ENCODE peak calls at places on chromosomes 3 and 15, in five cellular contexts. Y, N, T, R and X are unnamed samples.

GRCh38 chr3:71724584-71725278 is 471 bp downstream of the EIF4E3 start:
- DNase-seq in R (no peak), N (peak; percentile 24), T (no peak), Y (no peak), X (no peak)

GRCh38 chr15:29677871-29678431 is 144.3 kb downstream of the TJP1 start:
- DNase-seq in R (no peak), T (peak; percentile 29), N (no peak), Y (no peak), X (no peak)

GRCh38 chr3:52136513-52136912 is 17.7 kb downstream of the POC1A start:
- DNase-seq in Y (no peak), R (no peak), T (no peak), N (no peak), X (no peak)

GRCh38 chr15:40010681-40011080 is 28.3 kb downstream of the SRP14 start:
- DNase-seq in R (peak; percentile 82), N (no peak), T (no peak), Y (no peak), X (no peak)

GRCh38 chr3:125358923-125359322 is 16.2 kb downstream of the ZNF148 start:
- DNase-seq in Y (no peak), T (no peak), R (no peak), N (no peak), X (no peak)

GRCh38 chr3:104606812-104607211 is 759.9 kb upstream of the ALCAM start:
- DNase-seq in R (no peak), N (no peak), T (no peak), Y (no peak), X (no peak)

GRCh38 chr3:148937477-148937876 is 53.9 kb upstream of the GYG1 start:
- DNase-seq in T (no peak), R (peak; percentile 11), Y (no peak), N (no peak), X (no peak)

GRCh38 chr3:100210777-100211145 is 50.0 kb upstream of the TBC1D23 start:
- DNase-seq in T (peak; percentile 56), Y (peak; percentile 43), N (no peak), R (peak; percentile 95), X (peak; percentile 11)

GRCh38 chr15:50128266-50128665 is 9.2 kb upstream of the ATP8B4 start:
- DNase-seq in Y (peak; percentile 34), T (peak; percentile 38), N (no peak), R (no peak), X (no peak)

GRCh38 chr3:119173325-119173724 is at the start of gene UPK1B:
- DNase-seq in R (no peak), N (no peak), Y (peak; percentile 82), T (peak; percentile 82), X (peak; percentile 81)

GRCh38 chr15:31366169-31366734 is 39.6 kb downstream of the KLF13 start:
- DNase-seq in Y (peak; percentile 77), T (peak; percentile 59), N (no peak), R (no peak), X (no peak)

GRCh38 chr15:25565470-25566264 is 126.8 kb upstream of the UBE3A start:
- DNase-seq in R (no peak), N (no peak), T (no peak), Y (peak; percentile 8), X (no peak)

GRCh38 chr3:71317140-71317539 is 266.4 kb downstream of the FOXP1 start:
- DNase-seq in Y (no peak), N (no peak), R (no peak), T (no peak), X (no peak)

GRCh38 chr15:66595937-66596545 is 30.2 kb upstream of the LCTL start:
- DNase-seq in N (no peak), T (no peak), R (peak; percentile 54), Y (no peak), X (no peak)

GRCh38 chr3:143283432-143284128 is 164.0 kb downstream of the CHST2 start:
- DNase-seq in R (no peak), T (no peak), Y (no peak), N (no peak), X (no peak)

GRCh38 chr15:79140846-79141570 is 50.4 kb upstream of the RASGRF1 start:
- DNase-seq in R (no peak), N (no peak), Y (no peak), T (no peak), X (peak; percentile 38)

GRCh38 chr15:55289011-55289572 is 521 bp downstream of the RAB27A start:
- DNase-seq in Y (peak; percentile 66), T (peak; percentile 47), N (peak; percentile 23), R (peak; percentile 39), X (peak; percentile 56)

GRCh38 chr3:149247025-149247710 is 25.5 kb upstream of the CP start:
- DNase-seq in T (no peak), Y (no peak), N (no peak), R (peak; percentile 70), X (no peak)

GRCh38 chr3:1269808-1270207 is 177.0 kb downstream of the CNTN6 start:
- DNase-seq in N (no peak), T (no peak), Y (no peak), R (no peak), X (no peak)

GRCh38 chr3:98971183-98971681 is 69.7 kb upstream of the DCBLD2 start:
- DNase-seq in R (peak; percentile 95), T (no peak), Y (no peak), N (no peak), X (no peak)

GRCh38 chr3:147699175-147699838 is 290.1 kb downstream of the ZIC1 start:
- DNase-seq in R (peak; percentile 21), Y (no peak), N (no peak), T (no peak), X (no peak)

GRCh38 chr3:50405249-50405648 is 45.9 kb upstream of the TMEM115 start:
- DNase-seq in T (peak; percentile 64), R (peak; percentile 10), Y (peak; percentile 57), N (peak; percentile 76), X (peak; percentile 38)

GRCh38 chr3:189458536-189458935 is 172.7 kb upstream of the TP63 start:
- DNase-seq in R (no peak), Y (peak; percentile 53), N (no peak), T (no peak), X (peak; percentile 98)

GRCh38 chr15:22846073-22846472 is 7.6 kb downstream of the NIPA2 start:
- DNase-seq in R (no peak), Y (no peak), T (no peak), N (no peak), X (no peak)

GRCh38 chr3:151171145-151171544 is 31.9 kb downstream of the GPR171 start:
- DNase-seq in T (no peak), Y (no peak), R (peak; percentile 27), N (no peak), X (no peak)

GRCh38 chr3:72193768-72194463 is 409.0 kb upstream of the PROK2 start:
- DNase-seq in T (no peak), N (no peak), Y (peak; percentile 76), R (no peak), X (no peak)

GRCh38 chr3:8560608-8561007 is 59.0 kb downstream of the LMCD1 start:
- DNase-seq in R (peak; percentile 94), N (no peak), T (no peak), Y (peak; percentile 81), X (peak; percentile 9)

GRCh38 chr3:94671078-94671477 is 608.2 kb downstream of the NSUN3 start:
- DNase-seq in Y (no peak), R (no peak), T (no peak), N (no peak), X (no peak)

DNA sequence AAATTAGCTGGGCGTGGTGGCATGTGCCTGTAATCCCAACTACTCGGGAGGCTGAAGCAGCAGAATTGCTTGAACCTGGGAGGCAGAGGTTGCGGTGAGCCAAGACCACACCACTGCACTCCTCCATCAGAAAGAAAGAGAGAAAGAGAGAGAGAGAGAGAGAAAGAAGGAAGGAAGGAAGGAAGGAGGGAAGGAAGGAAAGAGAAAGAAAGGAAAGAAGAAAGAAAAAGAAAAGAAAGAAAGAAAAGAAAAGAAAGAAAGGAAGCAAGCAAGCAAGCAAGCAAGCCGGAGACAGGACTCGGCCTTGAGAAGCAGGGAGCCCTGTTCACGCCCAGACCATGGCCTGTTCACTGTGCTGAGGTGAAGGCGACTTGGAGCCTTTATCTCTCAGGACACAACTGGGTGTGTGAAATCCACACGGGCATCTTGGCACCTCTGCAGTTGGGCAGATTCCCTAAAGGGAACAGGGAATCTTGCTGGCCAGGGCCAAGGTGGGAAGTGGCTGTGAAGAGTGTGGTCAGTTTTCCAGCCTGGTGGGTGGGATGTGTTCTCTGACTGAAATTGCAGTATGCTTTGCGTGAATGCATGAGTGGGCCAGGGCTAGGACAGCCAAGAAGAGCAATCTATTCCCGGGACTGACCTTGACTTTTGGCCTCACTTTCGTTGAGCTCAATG is 90.3 kb downstream of the CORO2B start:
- DNase-seq in R (no peak), Y (no peak), T (no peak), N (no peak), X (no peak)
- H2AK5ac ChIP-seq in R (no peak overlapping the region), Y (no peak overlapping the region), T (no peak overlapping the region), N (no peak overlapping the region), X (no peak overlapping the region)

DNA sequence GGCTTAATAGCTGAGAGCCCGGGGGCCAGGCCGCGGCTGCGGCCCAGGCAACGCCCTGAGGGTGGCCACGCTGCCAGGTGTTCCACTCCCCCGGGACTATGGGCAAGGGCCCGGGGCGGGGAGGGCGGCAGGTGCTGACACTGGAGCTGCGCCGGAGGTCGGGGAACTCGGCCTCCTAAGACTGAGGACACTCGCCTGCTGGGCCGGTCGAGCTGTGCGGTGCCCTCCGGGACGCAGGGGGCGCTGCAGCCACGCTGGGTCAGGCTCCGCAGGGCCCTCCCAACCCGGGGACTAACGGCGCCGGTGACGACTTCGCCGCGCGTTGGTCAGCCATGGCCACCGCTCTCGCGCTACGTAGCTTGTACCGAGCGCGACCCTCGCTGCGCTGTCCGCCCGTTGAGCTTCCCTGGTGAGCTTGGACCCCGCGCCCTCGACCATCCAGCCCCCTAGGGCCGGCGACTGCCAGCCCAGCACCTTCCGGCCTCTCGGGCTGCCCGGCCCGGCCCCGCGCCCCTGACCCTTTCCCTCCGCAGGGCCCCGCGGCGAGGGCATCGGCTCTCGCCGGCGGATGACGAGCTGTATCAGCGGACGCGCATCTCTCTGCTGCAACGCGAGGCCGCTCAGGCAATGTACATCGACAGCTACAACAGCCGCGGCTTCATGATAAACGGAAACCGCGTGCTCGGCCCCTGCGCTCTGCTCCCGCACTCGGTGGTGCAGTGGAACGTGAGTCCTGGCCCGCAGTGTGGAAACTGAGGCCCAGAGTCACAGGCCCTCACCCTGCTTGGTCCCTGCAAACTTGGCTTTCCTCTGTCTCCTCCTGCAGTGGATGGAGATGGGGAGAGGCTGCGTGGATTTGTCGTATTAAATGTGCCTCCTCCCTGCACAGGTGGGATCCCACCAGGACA is at the start of gene NDUFAF3:
- DNase-seq in Y (peak; percentile 97), N (peak; percentile 96), R (peak; percentile 92), T (peak; percentile 95), X (peak; percentile 98)
- H3K4ac ChIP-seq in Y (peak within 1 kb of the TSS; percentile 88), N (peak within 1 kb of the TSS; percentile 58), R (peak within 1 kb of the TSS; percentile 92), T (peak within 1 kb of the TSS; percentile 55), X (peak within 1 kb of the TSS; percentile 84)

DNA sequence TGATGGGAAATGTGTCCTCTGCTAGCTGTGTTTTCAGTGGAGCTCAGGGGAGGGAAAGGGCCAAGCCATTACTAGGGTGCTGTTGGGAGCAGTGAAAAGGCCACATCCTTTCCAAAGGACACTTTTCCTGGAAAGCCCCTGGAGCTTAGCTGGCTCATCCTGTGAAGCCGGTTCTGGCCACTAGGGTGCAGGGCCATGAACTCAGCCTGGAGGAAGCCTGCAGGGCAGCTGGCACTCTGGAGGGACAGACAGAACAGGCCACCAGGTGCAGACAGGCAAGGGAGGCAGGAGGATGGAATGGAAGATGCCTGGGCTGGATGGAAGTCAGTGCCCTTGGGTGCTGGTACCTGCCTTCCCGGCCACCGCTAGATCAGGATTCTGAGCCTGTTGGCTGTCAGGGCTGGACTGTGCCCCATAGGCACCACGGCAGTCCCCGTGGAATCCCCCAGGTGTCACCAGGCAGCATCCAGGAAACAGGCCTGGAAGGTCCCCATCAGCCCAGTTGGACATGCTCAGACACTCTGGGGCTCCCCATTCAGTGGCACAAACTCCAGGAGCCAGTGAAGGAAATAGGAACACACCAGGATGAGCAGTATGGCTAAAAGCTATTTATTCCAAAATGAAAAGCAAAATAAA is 76.2 kb upstream of the C2CD4B start:
- DNase-seq in R (no peak), T (peak; percentile 85), N (peak; percentile 5), Y (peak; percentile 79), X (peak; percentile 75)
- H3K23ac ChIP-seq in R (no peak overlapping the region), T (no peak overlapping the region), N (no peak overlapping the region), Y (no peak overlapping the region), X (no peak overlapping the region)

GRCh38 chr3:42892807-42893206 is 13.1 kb upstream of the ZNF662 start:
- DNase-seq in N (no peak), R (no peak), T (no peak), Y (no peak), X (no peak)
- H2AK5ac ChIP-seq in N (no peak overlapping the region), R (no peak overlapping the region), T (no peak overlapping the region), Y (no peak overlapping the region), X (no peak overlapping the region)